ENCODE peak calls at places on chromosomes 12 and 14, in ten cellular contexts. V is GM23338, O is sigmoid colon, P is endothelial cell of umbilical vein, L is stomach, W is Panc1, U is prostate gland, J is H1, D is vagina, A is GM12878. Q is an unnamed sample. For H3K4me1, the result is how much of the 10 kb centered on the place peaks cover.

GRCh38 chr14:68756734-68757133 is 36.1 kb downstream of the ZFP36L1 start:
- DNase-seq in V (no peak), O (no peak), P (no peak), L (no peak), W (no peak), U (no peak), J (no peak), D (no peak), A (no peak), Q (no peak)

GRCh38 chr14:50544911-50545310 is 12.5 kb upstream of the MAP4K5 start:
- DNase-seq in V (no peak), O (peak), P (no peak), L (peak), W (no peak), U (peak), J (no peak), D (no peak), A (no peak), Q (no peak)

GRCh38 chr14:101215266-101215665 is 311.7 kb upstream of the RTL1 start:
- DNase-seq in V (no peak), O (peak), P (no peak), L (no peak), W (no peak), U (no peak), J (no peak), D (peak), A (no peak), Q (no peak)

GRCh38 chr14:53621433-53621832 is 335.2 kb downstream of the BMP4 start:
- DNase-seq in V (no peak), O (no peak), P (no peak), L (no peak), W (no peak), U (no peak), J (no peak), D (no peak), A (no peak), Q (no peak)

GRCh38 chr12:43252585-43252984 is 299.4 kb downstream of the ADAMTS20 start:
- DNase-seq in V (no peak), O (no peak), P (no peak), L (no peak), W (no peak), U (no peak), J (no peak), D (no peak), A (no peak), Q (no peak)

GRCh38 chr12:103169-103981 is 36.8 kb downstream of the IQSEC3 start:
- DNase-seq in V (peak), O (peak), P (no peak), L (no peak), W (no peak), U (no peak), J (peak), D (no peak), A (no peak), Q (no peak)

GRCh38 chr14:68380304-68380840 is 412.5 kb downstream of the ZFP36L1 start:
- DNase-seq in V (no peak), O (no peak), P (no peak), L (no peak), W (no peak), U (no peak), J (no peak), D (no peak), A (peak), Q (no peak)

GRCh38 chr12:103586132-103586531 is 941 bp upstream of the STAB2 start:
- DNase-seq in V (no peak), O (no peak), P (no peak), L (no peak), W (no peak), U (no peak), J (no peak), D (no peak), A (no peak), Q (no peak)

GRCh38 chr12:115295886-115296285 is 611.9 kb upstream of the TBX3 start:
- DNase-seq in V (no peak), O (no peak), P (no peak), L (no peak), W (no peak), U (no peak), J (no peak), D (no peak), A (no peak), Q (no peak)

GRCh38 chr12:113912761-113913295 is 53.3 kb downstream of the RBM19 start:
- DNase-seq in V (peak), O (no peak), P (peak), L (peak), W (peak), U (peak), J (peak), D (no peak), A (no peak), Q (peak)

GRCh38 chr14:68941820-68942219 is 37.3 kb downstream of the ACTN1 start:
- DNase-seq in V (peak), O (peak), P (peak), L (peak), W (no peak), U (peak), J (peak), D (no peak), A (no peak), Q (no peak)

GRCh38 chr12:67366530-67367196 is 97.5 kb downstream of the CAND1 start:
- DNase-seq in V (no peak), O (no peak), P (no peak), L (no peak), W (no peak), U (no peak), J (no peak), D (no peak), A (no peak), Q (no peak)

GRCh38 chr12:49439042-49439441 is 71.8 kb downstream of the SPATS2 start:
- DNase-seq in V (no peak), O (no peak), P (no peak), L (no peak), W (no peak), U (no peak), J (no peak), D (no peak), A (no peak), Q (no peak)

GRCh38 chr12:75364918-75365317 is 26.0 kb upstream of the GLIPR1L2 start:
- DNase-seq in V (no peak), O (no peak), P (no peak), L (no peak), W (no peak), U (no peak), J (no peak), D (no peak), A (no peak), Q (no peak)

GRCh38 chr14:104387000-104387384 is 192.6 kb upstream of the C14orf180 start:
- DNase-seq in V (no peak), O (peak), P (no peak), L (no peak), W (no peak), U (no peak), J (no peak), D (no peak), A (no peak), Q (peak)

GRCh38 chr14:50957296-50957695 is 13.0 kb upstream of the PYGL start:
- DNase-seq in V (no peak), O (no peak), P (no peak), L (no peak), W (no peak), U (no peak), J (no peak), D (peak), A (no peak), Q (no peak)

GRCh38 chr14:77026166-77026929 is 2.2 kb downstream of the IRF2BPL start:
- DNase-seq in V (peak), O (peak), P (peak), L (peak), W (no peak), U (no peak), J (no peak), D (no peak), A (no peak), Q (peak)

GRCh38 chr14:68519788-68520187 is 273.1 kb downstream of the ZFP36L1 start:
- DNase-seq in V (no peak), O (no peak), P (no peak), L (no peak), W (no peak), U (no peak), J (no peak), D (peak), A (no peak), Q (no peak)

GRCh38 chr12:78871566-78871965 is 7.0 kb downstream of the SYT1 start:
- DNase-seq in V (no peak), O (no peak), P (no peak), L (no peak), W (no peak), U (no peak), J (no peak), D (no peak), A (no peak), Q (no peak)

GRCh38 chr12:6370994-6371754 is 4.2 kb downstream of the SCNN1A start:
- DNase-seq in V (peak), O (peak), P (peak), L (peak), W (peak), U (peak), J (peak), D (peak), A (peak), Q (peak)

GRCh38 chr14:36161781-36162180 is 14.7 kb downstream of the PTCSC3 start:
- DNase-seq in V (peak), O (no peak), P (no peak), L (no peak), W (no peak), U (no peak), J (no peak), D (no peak), A (no peak), Q (no peak)

GRCh38 chr12:66164349-66164821 is 5.4 kb downstream of the TMBIM4 start:
- DNase-seq in V (no peak), O (no peak), P (no peak), L (no peak), W (no peak), U (no peak), J (no peak), D (no peak), A (no peak), Q (no peak)

GRCh38 chr12:46390881-46391280 is 18.3 kb upstream of the SLC38A2 start:
- DNase-seq in V (peak), O (no peak), P (peak), L (no peak), W (no peak), U (no peak), J (no peak), D (no peak), A (no peak), Q (no peak)

GRCh38 chr12:46390304-46390703 is 17.7 kb upstream of the SLC38A2 start:
- DNase-seq in V (no peak), O (no peak), P (no peak), L (no peak), W (no peak), U (no peak), J (no peak), D (no peak), A (no peak), Q (no peak)

GRCh38 chr12:46388427-46388992 is 15.9 kb upstream of the SLC38A2 start:
- DNase-seq in V (no peak), O (no peak), P (peak), L (no peak), W (no peak), U (no peak), J (no peak), D (no peak), A (peak), Q (no peak)

GRCh38 chr12:46387697-46388096 is 15.1 kb upstream of the SLC38A2 start:
- DNase-seq in V (peak), O (no peak), P (no peak), L (no peak), W (no peak), U (no peak), J (no peak), D (no peak), A (no peak), Q (peak)

GRCh38 chr12:46389130-46389616 is 16.6 kb upstream of the SLC38A2 start:
- DNase-seq in V (no peak), O (no peak), P (peak), L (no peak), W (no peak), U (no peak), J (no peak), D (no peak), A (no peak), Q (no peak)
- H3K4me1 ChIP-seq in V (half or more), O (under half), P (half or more), L (under half), W (half or more), U (under half), J (under half), D (half or more), A (half or more), Q (half or more)

GRCh38 chr12:116943419-116944372 is 32.9 kb downstream of the FBXW8 start:
- DNase-seq in V (no peak), O (no peak), P (no peak), L (no peak), W (no peak), U (no peak), J (no peak), D (no peak), A (no peak), Q (no peak)

GRCh38 chr12:116945901-116946550 is 35.3 kb downstream of the FBXW8 start:
- DNase-seq in V (no peak), O (no peak), P (no peak), L (no peak), W (no peak), U (no peak), J (no peak), D (no peak), A (no peak), Q (no peak)

GRCh38 chr12:116950628-116951325 is 40.0 kb downstream of the FBXW8 start:
- DNase-seq in V (no peak), O (no peak), P (no peak), L (no peak), W (no peak), U (no peak), J (no peak), D (no peak), A (no peak), Q (no peak)

DNA sequence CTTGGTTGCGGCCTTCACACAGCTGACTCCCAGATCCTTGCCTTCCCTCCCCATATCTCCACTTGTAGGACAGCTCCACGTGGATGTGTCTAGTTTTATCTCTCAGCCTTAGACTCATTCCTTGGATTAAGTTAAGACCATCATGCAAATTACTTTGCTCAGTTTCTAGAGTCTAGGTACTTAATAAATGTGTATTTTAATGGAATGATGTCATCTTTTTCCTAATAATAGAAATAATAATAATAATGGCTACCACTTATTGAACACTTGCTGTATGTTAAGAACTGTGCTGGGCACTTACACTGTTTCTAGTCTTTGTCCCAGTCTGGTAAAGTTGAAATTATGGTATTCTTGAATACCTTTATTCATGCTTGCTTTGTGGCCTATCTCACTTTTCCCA is 37.5 kb downstream of the FBXW8 start:
- DNase-seq in V (no peak), O (no peak), P (no peak), L (no peak), W (no peak), U (no peak), J (no peak), D (no peak), A (no peak), Q (no peak)
- TF ChIP-seq POLR2AphosphoS5 in V (no peak), O (no peak), P (no peak), L (no peak), W (no peak), U (no peak), J (no peak), D (no peak), A (no peak), Q (no peak)

GRCh38 chr12:64618953-64619590 is 8.8 kb downstream of the RASSF3 start:
- DNase-seq in V (no peak), O (no peak), P (peak), L (no peak), W (no peak), U (no peak), J (no peak), D (no peak), A (peak), Q (no peak)

GRCh38 chr12:64621257-64621942 is 11.1 kb downstream of the RASSF3 start:
- DNase-seq in V (no peak), O (no peak), P (peak), L (no peak), W (no peak), U (no peak), J (no peak), D (no peak), A (peak), Q (no peak)

GRCh38 chr12:64625243-64626077 is 15.2 kb downstream of the RASSF3 start:
- DNase-seq in V (no peak), O (peak), P (peak), L (peak), W (peak), U (peak), J (no peak), D (no peak), A (peak), Q (no peak)

GRCh38 chr12:64627781-64628180 is 17.5 kb downstream of the RASSF3 start:
- DNase-seq in V (no peak), O (no peak), P (peak), L (no peak), W (no peak), U (no peak), J (no peak), D (no peak), A (no peak), Q (no peak)

DNA sequence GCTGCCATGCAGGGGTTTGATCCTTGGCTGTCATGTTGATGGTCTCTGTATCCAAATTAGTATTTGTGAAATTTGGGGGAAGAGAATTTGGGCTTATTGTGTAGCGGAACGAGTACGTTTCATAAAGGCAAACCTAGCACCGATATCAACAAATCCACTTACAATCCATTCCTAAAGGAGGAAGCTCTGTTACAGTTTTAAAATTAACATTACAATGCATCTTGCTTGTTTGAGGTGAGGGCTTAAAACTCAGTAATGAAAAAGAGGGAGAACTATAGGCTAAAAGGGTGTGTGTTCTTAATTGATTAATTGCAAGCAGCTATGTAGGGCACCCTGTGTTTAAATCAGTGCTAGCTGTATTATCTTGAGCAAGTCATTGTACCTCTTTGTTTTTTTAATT is 13.7 kb downstream of the RASSF3 start:
- DNase-seq in V (peak), O (no peak), P (no peak), L (no peak), W (no peak), U (no peak), J (no peak), D (no peak), A (no peak), Q (no peak)
- H3K4me1 ChIP-seq in V (under half), O (under half), P (half or more), L (under half), W (half or more), U (under half), J (under half), D (half or more), A (under half), Q (half or more)

DNA sequence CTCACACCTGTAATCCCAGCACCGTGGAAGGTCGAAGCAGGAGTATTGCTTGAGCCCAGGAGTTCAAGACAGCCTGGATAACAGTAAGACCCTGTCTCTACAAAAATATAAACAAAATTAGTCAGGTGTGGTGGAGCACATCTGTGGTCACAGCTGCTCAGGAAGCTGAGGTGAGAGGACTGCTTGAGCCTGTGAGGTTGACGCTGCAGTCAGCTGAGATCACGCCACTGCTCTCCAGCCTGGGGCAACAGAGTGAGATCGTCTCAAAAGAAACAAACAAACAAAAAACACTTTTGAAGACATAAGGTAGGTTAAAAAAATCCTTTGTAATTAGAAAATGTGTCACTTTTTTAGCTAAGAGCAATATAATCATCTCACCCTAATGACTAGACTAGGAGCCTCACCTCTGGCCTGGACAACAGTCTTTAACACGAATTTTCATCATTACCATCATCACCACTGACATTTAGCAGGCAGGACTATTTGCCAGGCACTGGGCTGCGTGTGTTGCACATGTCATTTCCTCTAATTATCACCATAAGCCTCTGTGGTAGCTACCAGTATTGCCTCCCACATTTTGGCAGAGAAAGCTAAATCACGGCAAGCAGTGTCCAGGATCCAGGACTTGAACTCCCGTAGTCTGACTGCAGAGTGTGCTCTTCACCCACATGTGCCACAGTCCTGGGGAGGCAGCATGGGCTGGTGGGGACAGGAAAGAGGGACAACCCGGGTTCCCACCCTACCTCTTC is 4.6 kb upstream of the SYCP3 start:
- DNase-seq in V (no peak), O (no peak), P (no peak), L (no peak), W (no peak), U (no peak), J (no peak), D (no peak), A (peak), Q (peak)
- TF ChIP-seq POLR2AphosphoS5 in V (no peak), O (no peak), P (no peak), L (no peak), W (no peak), U (no peak), J (no peak), D (no peak), A (peak), Q (peak)

GRCh38 chr14:91365552-91365951 is 52.1 kb downstream of the CCDC88C start:
- DNase-seq in V (no peak), O (no peak), P (no peak), L (no peak), W (no peak), U (no peak), J (no peak), D (no peak), A (no peak), Q (no peak)

GRCh38 chr14:91364524-91365270 is 52.9 kb downstream of the CCDC88C start:
- DNase-seq in V (no peak), O (no peak), P (no peak), L (no peak), W (no peak), U (no peak), J (no peak), D (no peak), A (no peak), Q (no peak)

GRCh38 chr14:91367173-91368171 is 50.1 kb downstream of the CCDC88C start:
- DNase-seq in V (no peak), O (no peak), P (peak), L (peak), W (no peak), U (peak), J (no peak), D (no peak), A (peak), Q (no peak)

GRCh38 chr14:91368681-91369416 is 48.8 kb downstream of the CCDC88C start:
- DNase-seq in V (no peak), O (no peak), P (no peak), L (no peak), W (no peak), U (no peak), J (no peak), D (no peak), A (no peak), Q (no peak)

GRCh38 chr14:91366749-91367148 is 50.9 kb downstream of the CCDC88C start:
- DNase-seq in V (no peak), O (no peak), P (no peak), L (no peak), W (no peak), U (no peak), J (no peak), D (no peak), A (no peak), Q (no peak)
- H3K4me1 ChIP-seq in V (under half), O (under half), P (under half), L (half or more), W (half or more), U (under half), J (under half), D (under half), A (half or more), Q (half or more)

DNA sequence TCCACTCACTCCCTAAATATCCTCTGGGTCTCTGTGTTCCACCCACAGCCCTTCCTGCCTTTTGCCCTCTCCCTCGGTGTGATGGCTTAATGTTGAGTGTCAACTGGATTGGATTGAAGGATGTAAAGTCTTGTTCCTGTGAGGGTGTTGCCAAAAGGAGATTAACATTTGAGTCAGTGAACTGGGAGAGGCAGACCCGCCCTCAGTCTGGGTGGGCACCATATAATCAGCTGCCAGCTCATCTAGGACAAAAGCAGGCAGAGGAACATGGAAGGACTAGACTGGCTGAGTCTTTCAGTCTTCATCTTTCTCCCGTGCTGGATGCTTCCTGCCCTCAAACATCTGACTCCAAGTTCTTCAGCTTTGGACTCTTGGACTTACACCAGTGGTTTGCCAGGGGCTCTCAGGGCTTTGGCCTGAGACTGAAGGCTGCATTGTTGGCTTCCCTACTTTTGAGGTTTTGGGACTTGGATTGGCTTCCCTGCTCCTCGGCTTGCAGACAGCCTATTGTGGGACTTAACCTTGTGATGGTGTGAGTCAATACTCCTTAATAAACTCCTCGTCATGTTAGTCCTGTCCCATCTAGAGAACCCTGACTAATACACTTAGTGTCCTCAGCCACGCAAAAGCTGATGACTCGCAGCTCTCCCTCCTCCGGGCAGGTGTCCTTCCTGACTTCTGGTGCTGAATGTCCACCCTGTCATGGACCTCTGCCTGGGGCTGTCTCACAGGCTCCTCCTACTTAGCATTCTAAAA is 5.9 kb downstream of the DGLUCY start:
- DNase-seq in V (no peak), O (no peak), P (peak), L (peak), W (peak), U (no peak), J (no peak), D (no peak), A (no peak), Q (no peak)
- TF ChIP-seq POLR2AphosphoS5 in V (no peak), O (no peak), P (no peak), L (peak), W (no peak), U (no peak), J (no peak), D (peak), A (no peak), Q (no peak)

Q was measured in spleen.